ENCODE peak calls at places on chromosomes 2 and 18, in four cellular contexts. Z is H1, E is K562, L is HepG2. A is an unnamed sample.

GRCh38 chr18:63664571-63664970 is 2.9 kb upstream of the SERPINB3 start:
- DNase-seq in Z (no peak), E (no peak), L (no peak), A (no peak)

GRCh38 chr2:39124770-39125075 is 3.9 kb upstream of the SOS1 start:
- DNase-seq in Z (no peak), E (peak), L (no peak), A (no peak)

GRCh38 chr2:8543412-8544167 is 138.3 kb upstream of the ID2 start:
- DNase-seq in Z (no peak), E (no peak), L (no peak), A (no peak)

GRCh38 chr2:17539993-17540812 is at the start of gene VSNL1:
- DNase-seq in Z (peak), E (peak), L (peak), A (peak)

GRCh38 chr18:55404136-55404810 is 183.7 kb downstream of the TCF4 start:
- DNase-seq in Z (no peak), E (no peak), L (no peak), A (no peak)

GRCh38 chr2:105595536-105595935 is 149.2 kb upstream of the NCK2 start:
- DNase-seq in Z (no peak), E (no peak), L (no peak), A (no peak)

GRCh38 chr2:191933307-191934105 is 86.6 kb upstream of the CAVIN2 start:
- DNase-seq in Z (no peak), E (no peak), L (no peak), A (no peak)

GRCh38 chr18:79570266-79571201 is 109.1 kb upstream of the CTDP1 start:
- DNase-seq in Z (no peak), E (no peak), L (no peak), A (no peak)

GRCh38 chr2:147356157-147356556 is 488.7 kb upstream of the ACVR2A start:
- DNase-seq in Z (no peak), E (no peak), L (no peak), A (no peak)

GRCh38 chr2:160836755-160837154 is 323.5 kb upstream of the TANK start:
- DNase-seq in Z (no peak), E (no peak), L (no peak), A (no peak)

GRCh38 chr2:240932724-240933047 is 26.6 kb downstream of the CROCC2 start:
- DNase-seq in Z (no peak), E (no peak), L (no peak), A (peak)

GRCh38 chr2:240933048-240933965 is 27.2 kb downstream of the CROCC2 start:
- DNase-seq in Z (no peak), E (no peak), L (no peak), A (peak)

GRCh38 chr2:240935101-240935876 is 29.2 kb downstream of the CROCC2 start:
- DNase-seq in Z (no peak), E (no peak), L (no peak), A (peak)

GRCh38 chr2:240934701-240935100 is 28.6 kb downstream of the CROCC2 start:
- DNase-seq in Z (no peak), E (no peak), L (no peak), A (peak)

GRCh38 chr2:240933966-240934700 is 28.0 kb downstream of the CROCC2 start:
- DNase-seq in Z (no peak), E (no peak), L (no peak), A (peak)
- TF ChIP-seq ATF2 in Z (no peak), E (no peak), L (no peak), A (no peak)

GRCh38 chr2:134458950-134459349 is 205.1 kb downstream of the MGAT5 start:
- DNase-seq in Z (no peak), E (no peak), L (no peak), A (no peak)

GRCh38 chr2:134462275-134462674 is 208.4 kb downstream of the MGAT5 start:
- DNase-seq in Z (no peak), E (no peak), L (no peak), A (no peak)

GRCh38 chr2:134459706-134460406 is 206.0 kb downstream of the MGAT5 start:
- DNase-seq in Z (no peak), E (no peak), L (no peak), A (no peak)

GRCh38 chr2:134461511-134461910 is 207.6 kb downstream of the MGAT5 start:
- DNase-seq in Z (no peak), E (no peak), L (no peak), A (no peak)

GRCh38 chr2:134460583-134460998 is 206.7 kb downstream of the MGAT5 start:
- DNase-seq in Z (peak), E (peak), L (peak), A (peak)
- TF ChIP-seq CTCF in Z (peak), E (peak), L (peak), A (peak)

DNA sequence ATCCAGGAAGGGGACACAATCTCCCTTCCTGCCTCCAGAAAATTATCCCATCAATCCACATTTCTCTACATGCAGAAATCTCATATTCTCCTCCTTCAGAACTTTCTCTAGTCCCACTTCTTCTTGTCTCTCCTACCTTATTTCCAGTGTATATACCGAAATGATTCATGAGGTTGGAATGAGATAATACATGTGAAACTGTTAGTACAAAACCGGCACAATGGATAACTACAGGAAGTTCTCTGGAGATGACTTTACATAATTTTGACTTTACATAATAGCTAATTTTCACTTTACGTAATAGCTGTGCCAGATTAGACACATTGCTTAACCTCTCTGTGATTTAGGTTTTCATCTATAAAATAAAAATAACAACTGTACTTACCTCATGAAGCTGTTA is 801.3 kb downstream of the ERBB4 start:
- DNase-seq in Z (no peak), E (no peak), L (no peak), A (no peak)
- TF ChIP-seq JUN in Z (no peak), E (no peak), L (no peak), A (no peak)

GRCh38 chr2:12486205-12487118 is 230.3 kb upstream of the TRIB2 start:
- DNase-seq in Z (no peak), E (no peak), L (peak), A (no peak)
- TF ChIP-seq ATF2 in Z (no peak), E (no peak), L (no peak), A (no peak)

GRCh38 chr2:215553946-215554345 is 118.1 kb upstream of the FN1 start:
- DNase-seq in Z (no peak), E (peak), L (no peak), A (no peak)
- TF ChIP-seq CTCF in Z (no peak), E (no peak), L (no peak), A (no peak)

GRCh38 chr18:7234061-7234460 is 3.2 kb downstream of the LRRC30 start:
- DNase-seq in Z (no peak), E (no peak), L (no peak), A (no peak)
- TF ChIP-seq JUN in Z (no peak), E (no peak), L (no peak), A (no peak)

GRCh38 chr2:132618734-132619133 is 51.3 kb downstream of the LYPD1 start:
- DNase-seq in Z (no peak), E (no peak), L (no peak), A (no peak)

GRCh38 chr2:132621131-132621875 is 48.7 kb downstream of the LYPD1 start:
- DNase-seq in Z (no peak), E (no peak), L (no peak), A (no peak)

GRCh38 chr2:132617989-132618388 is 52.0 kb downstream of the LYPD1 start:
- DNase-seq in Z (no peak), E (no peak), L (no peak), A (no peak)

GRCh38 chr2:132623096-132623839 is 46.7 kb downstream of the LYPD1 start:
- DNase-seq in Z (no peak), E (no peak), L (no peak), A (no peak)

GRCh38 chr2:132620115-132620514 is 49.9 kb downstream of the LYPD1 start:
- DNase-seq in Z (no peak), E (no peak), L (no peak), A (no peak)
- TF ChIP-seq ATF2 in Z (no peak), E (no peak), L (no peak), A (no peak)